ENCODE peak calls at places on chromosomes 12 and 14, in four cellular contexts. N, K, O and J are unnamed samples.

GRCh38 chr14:99838555-99839193 is 45.5 kb downstream of the EML1 start:
- DNase-seq in K (peak), O (no peak), N (no peak), J (peak)

GRCh38 chr12:57894577-57895292 is 46.6 kb upstream of the ATP23 start:
- DNase-seq in K (no peak), N (no peak), O (no peak), J (no peak)

GRCh38 chr12:67593041-67593870 is 55.3 kb upstream of the DYRK2 start:
- DNase-seq in K (peak), O (no peak), N (no peak), J (no peak)

GRCh38 chr12:1360812-1361211 is 233.6 kb downstream of the FBXL14 start:
- DNase-seq in N (no peak), K (peak), O (no peak), J (no peak)

GRCh38 chr12:11661491-11662085 is 12.1 kb downstream of the ETV6 start:
- DNase-seq in K (no peak), O (no peak), N (no peak), J (no peak)

GRCh38 chr12:15116073-15116472 is 105.1 kb downstream of the RERG start:
- DNase-seq in K (no peak), O (no peak), N (no peak), J (no peak)

GRCh38 chr12:132658149-132658905 is 28.8 kb downstream of the POLE start:
- DNase-seq in K (no peak), N (no peak), O (no peak), J (no peak)

GRCh38 chr12:58007875-58008274 is 66.5 kb downstream of the ATP23 start:
- DNase-seq in K (no peak), O (no peak), N (no peak), J (no peak)

GRCh38 chr14:73383356-73383755 is 75.0 kb downstream of the NUMB start:
- DNase-seq in N (no peak), O (no peak), K (no peak), J (no peak)
- TF ChIP-seq PBX3 in N (no peak), O (no peak), K (no peak), J (no peak)

DNA sequence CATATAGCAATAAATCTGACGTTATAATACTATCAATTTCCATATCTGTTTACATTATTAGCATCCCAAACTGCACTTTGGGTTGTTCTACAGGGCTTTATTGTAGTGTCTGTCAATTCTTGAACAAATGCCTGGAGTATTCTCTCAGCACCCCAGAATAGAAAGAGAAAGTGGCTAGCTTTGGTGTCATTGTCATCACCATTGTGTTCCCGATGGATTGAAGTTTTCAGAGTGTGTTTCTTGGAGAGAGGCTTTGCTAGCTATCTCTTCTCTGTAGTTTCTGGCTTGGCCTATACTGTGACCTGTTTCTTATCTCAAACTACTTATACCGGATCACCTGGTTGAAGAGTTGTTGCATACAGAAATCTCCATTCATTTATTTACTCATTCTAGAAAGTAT is 6.4 kb downstream of the TMEM106C start:
- DNase-seq in K (no peak), N (no peak), O (no peak), J (no peak)
- H3K27ac ChIP-seq in K (no peak), N (no peak), O (no peak), J (no peak)

GRCh38 chr12:44459569-44459968 is 416.5 kb downstream of the NELL2 start:
- DNase-seq in O (no peak), N (no peak), K (no peak), J (no peak)
- TF ChIP-seq PBX3 in O (no peak), N (no peak), K (no peak), J (no peak)

GRCh38 chr12:74491374-74491773 is 46.3 kb upstream of the ATXN7L3B start:
- DNase-seq in N (no peak), K (no peak), O (no peak), J (no peak)
- H3K27ac ChIP-seq in N (no peak), K (no peak), O (no peak), J (no peak)

GRCh38 chr14:55756078-55756477 is 176.1 kb downstream of the KTN1 start:
- DNase-seq in K (no peak), N (no peak), O (no peak), J (no peak)
- TF ChIP-seq PBX3 in K (no peak), N (no peak), O (no peak), J (no peak)

GRCh38 chr12:100497105-100497795 is 23.6 kb downstream of the NR1H4 start:
- DNase-seq in N (no peak), K (no peak), O (no peak), J (no peak)
- H3K27ac ChIP-seq in N (no peak), K (no peak), O (no peak), J (no peak)